ENCODE peak calls at places on chromosomes 3 and 15, in eight cellular contexts. Y is ovary, C is thyroid gland, V is heart left ventricle, I is A549, E is prostate gland, Q is IMR-90, L is suprapubic skin. U is an unnamed sample.

GRCh38 chr3:187739125-187739560 is 6.1 kb downstream of the BCL6 start:
- DNase-seq in Q (no peak), V (peak; percentile 51), Y (peak; percentile 77), I (no peak), E (no peak), L (peak; percentile 86), C (peak; percentile 47), U (peak; percentile 63)

GRCh38 chr3:64094713-64095079 is 71.4 kb upstream of the PSMD6 start:
- DNase-seq in Y (no peak), C (no peak), Q (no peak), E (no peak), V (no peak), L (no peak), I (no peak), U (no peak)

GRCh38 chr15:68285243-68285980 is 7.9 kb downstream of the FEM1B start:
- DNase-seq in Y (no peak), C (no peak), V (no peak), E (no peak), I (no peak), L (no peak), Q (no peak), U (no peak)

GRCh38 chr3:120743556-120744195 is 1.1 kb downstream of the GTF2E1 start:
- DNase-seq in L (no peak), V (no peak), E (no peak), I (no peak), C (no peak), Q (peak; percentile 13), Y (no peak), U (peak; percentile 8)

GRCh38 chr3:146577662-146578061 is 27.5 kb downstream of the PLSCR5 start:
- DNase-seq in E (peak; percentile 19), Y (no peak), C (peak; percentile 4), Q (peak; percentile 73), I (peak; percentile 70), V (no peak), L (no peak), U (peak; percentile 26)

GRCh38 chr3:67976683-67977082 is 322.3 kb upstream of the SUCLG2 start:
- DNase-seq in C (no peak), Q (no peak), L (no peak), Y (no peak), E (no peak), V (no peak), I (no peak), U (no peak)

GRCh38 chr3:54322354-54322753 is 200.0 kb downstream of the CACNA2D3 start:
- DNase-seq in Y (no peak), L (no peak), C (no peak), I (peak; percentile 5), V (no peak), E (peak; percentile 5), Q (no peak), U (peak; percentile 67)

GRCh38 chr3:59866076-59866475 is 816.3 kb upstream of the CFAP20DC start:
- DNase-seq in V (no peak), Q (no peak), Y (no peak), I (no peak), L (no peak), C (no peak), E (no peak), U (no peak)

GRCh38 chr15:40891810-40892448 is 2.3 kb upstream of the VPS18 start:
- DNase-seq in L (no peak), I (peak; percentile 61), Q (peak; percentile 49), C (peak; percentile 62), E (peak; percentile 56), Y (no peak), V (no peak), U (peak; percentile 68)

GRCh38 chr3:18217512-18218174 is 207.5 kb downstream of the SATB1 start:
- DNase-seq in C (no peak), Y (no peak), L (no peak), E (no peak), I (no peak), Q (no peak), V (no peak), U (no peak)

GRCh38 chr15:23759964-23760363 is 72.9 kb upstream of the NDN start:
- DNase-seq in V (no peak), C (no peak), L (no peak), E (no peak), Q (no peak), I (peak; percentile 8), Y (no peak), U (no peak)

GRCh38 chr3:46846624-46847542 is 16.4 kb downstream of the MYL3 start:
- DNase-seq in E (no peak), C (no peak), I (no peak), L (no peak), Q (no peak), V (no peak), Y (no peak), U (no peak)

DNA sequence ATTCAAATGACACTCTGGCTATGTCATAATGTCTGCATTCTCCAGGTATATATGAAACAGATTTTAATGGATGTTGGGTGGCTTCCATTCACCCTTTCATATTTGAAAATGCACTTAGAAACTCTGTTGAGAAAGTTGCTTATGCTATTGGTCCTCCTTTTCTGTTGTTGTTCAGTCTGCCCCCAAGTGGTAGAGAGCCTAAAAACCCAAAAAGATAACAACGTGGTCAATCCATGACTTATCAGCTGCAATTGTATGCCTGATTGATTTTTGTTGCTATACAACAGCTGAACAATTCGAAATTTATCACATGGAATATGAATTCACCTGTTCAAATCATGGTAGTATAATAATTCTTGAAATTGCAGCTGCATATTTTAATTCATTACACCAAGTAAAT is 279.8 kb downstream of the ROBO2 start:
- DNase-seq in V (no peak), E (no peak), L (no peak), I (peak; percentile 7), C (no peak), Q (peak; percentile 39), Y (no peak), U (no peak)
- TF ChIP-seq CTCF in V (no peak), E (no peak), L (no peak), I (no peak), C (no peak), Q (peak; percentile 42), Y (no peak), U (no peak)

GRCh38 chr15:29671308-29671981 is 150.8 kb downstream of the TJP1 start:
- DNase-seq in Q (peak; percentile 36), I (no peak), C (no peak), Y (no peak), V (no peak), E (no peak), L (no peak), U (no peak)
- TF ChIP-seq POLR2A in Q (no peak), I (no peak), C (no peak), Y (no peak), V (no peak), E (no peak), L (no peak), U (peak; percentile 25)

DNA sequence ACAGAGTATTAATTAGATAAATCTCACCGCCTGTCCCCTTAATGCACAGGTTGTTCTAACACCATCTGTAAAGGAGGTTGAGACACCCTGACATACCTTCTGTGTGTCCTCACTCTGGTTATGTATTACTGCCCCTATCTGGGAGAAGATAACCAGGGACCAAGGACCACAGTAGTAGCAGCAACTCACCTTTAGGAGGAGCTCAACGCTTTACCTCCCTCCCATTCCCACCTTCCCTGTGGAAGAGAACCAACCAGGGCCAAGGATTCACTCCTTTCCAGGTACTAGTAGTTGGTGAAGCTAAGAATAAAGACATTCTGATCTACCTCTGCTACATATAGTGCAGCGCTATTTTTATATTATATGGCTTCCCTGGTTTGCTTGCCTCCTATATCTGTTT is 232.6 kb downstream of the MEX3B start:
- DNase-seq in L (no peak), Y (no peak), I (peak; percentile 9), E (no peak), Q (no peak), C (peak; percentile 3), V (no peak), U (no peak)
- TF ChIP-seq CTCF in L (no peak), Y (no peak), I (no peak), E (peak; percentile 16), Q (peak; percentile 25), C (peak; percentile 40), V (no peak), U (peak; percentile 34)

DNA sequence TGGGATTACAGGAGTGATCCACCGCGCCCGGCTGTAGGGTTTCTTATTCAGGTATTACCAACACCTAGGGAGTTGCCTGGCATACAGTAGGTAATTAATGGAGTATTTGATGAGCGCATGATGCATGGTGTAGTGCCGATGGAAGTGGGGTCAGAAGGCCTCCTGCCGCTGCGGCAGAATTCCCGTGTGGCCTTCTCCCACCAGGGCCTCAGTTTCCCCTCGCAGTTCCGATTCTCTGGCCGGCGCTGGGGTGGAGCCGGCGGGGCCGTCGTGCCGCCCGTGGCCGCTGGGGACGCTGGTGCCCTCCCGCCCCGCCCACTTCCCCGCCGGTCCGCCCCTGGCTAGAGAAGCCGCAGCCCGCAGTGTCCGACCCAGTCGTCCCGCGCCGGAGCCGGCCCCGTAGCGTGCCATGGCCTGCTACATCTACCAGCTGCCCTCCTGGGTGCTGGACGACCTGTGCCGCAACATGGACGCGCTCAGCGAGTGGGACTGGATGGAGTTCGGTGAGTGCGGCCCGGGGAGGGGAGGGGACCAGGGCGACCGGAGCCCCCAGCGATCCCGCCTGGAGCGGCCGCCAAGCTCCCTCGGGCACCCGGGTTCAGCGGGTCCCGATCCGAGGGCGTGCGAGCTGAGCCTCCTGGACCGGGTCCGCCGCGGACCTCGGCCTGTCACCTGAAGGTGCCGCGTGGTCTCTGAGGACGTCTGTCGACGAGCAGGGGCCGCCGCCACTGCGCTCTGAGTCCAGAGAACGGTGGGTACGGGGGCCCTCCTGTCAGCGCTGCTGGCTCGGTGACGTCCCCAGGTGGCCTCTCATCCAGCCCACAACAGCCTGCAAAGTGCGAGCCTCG is at the start of gene IRAK2:
- DNase-seq in E (peak; percentile 72), Q (peak; percentile 50), C (peak; percentile 77), L (peak; percentile 87), I (peak; percentile 67), V (peak; percentile 78), Y (peak; percentile 82), U (peak; percentile 75)
- TF ChIP-seq POLR2A in E (peak; percentile 76), Q (peak; percentile 86), C (no peak), L (no peak), I (peak; percentile 91), V (peak; percentile 52), Y (no peak), U (peak; percentile 32)

GRCh38 chr3:127805026-127805753 is 17.1 kb downstream of the MGLL start:
- DNase-seq in Q (no peak), Y (no peak), V (no peak), L (no peak), C (no peak), I (no peak), E (no peak), U (no peak)
- TF ChIP-seq CTCF in Q (no peak), Y (no peak), V (no peak), L (no peak), C (no peak), I (no peak), E (no peak), U (no peak)

U was measured in body of pancreas.